ENCODE peak calls at places on chromosomes 11 and 22, in seven cellular contexts. T is activated T-helper 9 cell treated with anti-CD3 and anti-CD28 coated beads, Interleukin-2, amount 50 U/mL, for 16 hours; H is natural killer cell treated with Interleukin-12 subunit alpha and Interleukin-12 subunit beta and Interleukin-15 and Interleukin-18, amount 100 ng/mL, for 72 hours; M is H4; F is left colon; Z is activated T-cell treated with anti-CD3 and anti-CD28 coated beads for 1 hour; V is stimulated activated CD4-positive, alpha-beta T cell treated with anti-CD3 and anti-CD28 coated beads, Interleukin-1b, Interleukin-23, amount 100 ng/mL, for 24 hours. J is an unnamed sample.
A peak's percentile ranks its signal among the peaks of the same experiment; 100 is the strongest.

GRCh38 chr11:101127699-101128570 is 1.7 kb downstream of the PGR start:
- DNase-seq in T (no peak), H (no peak), M (no peak), F (no peak), Z (no peak), V (no peak), J (no peak)

GRCh38 chr11:62494246-62494645 is 52.4 kb downstream of the AHNAK start:
- DNase-seq in T (no peak), H (no peak), M (no peak), F (no peak), Z (no peak), V (no peak), J (no peak)

GRCh38 chr22:37627545-37627944 is 11.9 kb upstream of the SH3BP1 start:
- DNase-seq in T (no peak), H (no peak), M (no peak), F (no peak), Z (peak; percentile 43), V (no peak), J (no peak)

GRCh38 chr11:103384652-103385051 is 275.4 kb downstream of the DYNC2H1 start:
- DNase-seq in T (no peak), H (no peak), M (no peak), F (no peak), Z (no peak), V (no peak), J (no peak)

GRCh38 chr11:8318536-8318935 is 54.9 kb upstream of the LMO1 start:
- DNase-seq in T (no peak), H (no peak), M (no peak), F (no peak), Z (no peak), V (no peak), J (no peak)

GRCh38 chr22:42562684-42563083 is 8.9 kb downstream of the SERHL2 start:
- DNase-seq in T (no peak), H (no peak), M (no peak), F (no peak), Z (no peak), V (no peak), J (no peak)

GRCh38 chr22:40044870-40045834 is 50.4 kb downstream of the FAM83F start:
- DNase-seq in T (peak; percentile 69), H (peak; percentile 86), M (no peak), F (peak; percentile 54), Z (peak; percentile 65), V (peak; percentile 66), J (peak; percentile 75)

GRCh38 chr11:94111241-94111640 is 17.4 kb upstream of the PANX1 start:
- DNase-seq in T (no peak), H (no peak), M (no peak), F (no peak), Z (no peak), V (no peak), J (no peak)

GRCh38 chr11:32115406-32115805 is 24.5 kb downstream of the RCN1 start:
- DNase-seq in T (no peak), H (no peak), M (no peak), F (no peak), Z (no peak), V (no peak), J (no peak)

GRCh38 chr11:72625746-72626636 is 48.2 kb downstream of the PDE2A start:
- DNase-seq in T (no peak), H (no peak), M (no peak), F (peak; percentile 62), Z (no peak), V (no peak), J (no peak)

GRCh38 chr11:27254744-27255446 is 108.1 kb downstream of the CCDC34 start:
- DNase-seq in T (no peak), H (no peak), M (no peak), F (no peak), Z (no peak), V (no peak), J (no peak)

GRCh38 chr11:68037481-68038225 is 1.2 kb upstream of the TCIRG1 start:
- DNase-seq in T (no peak), H (no peak), M (no peak), F (peak; percentile 25), Z (no peak), V (no peak), J (no peak)

GRCh38 chr11:47288066-47288465 is 18.1 kb downstream of the MADD start:
- DNase-seq in T (no peak), H (no peak), M (no peak), F (no peak), Z (no peak), V (no peak), J (no peak)

GRCh38 chr22:46909237-46910030 is 147.0 kb downstream of the TBC1D22A start:
- DNase-seq in T (no peak), H (no peak), M (no peak), F (no peak), Z (no peak), V (no peak), J (no peak)

GRCh38 chr11:126282742-126283591 is at the start of gene TIRAP:
- DNase-seq in T (peak; percentile 46), H (peak; percentile 76), M (no peak), F (peak; percentile 62), Z (peak; percentile 38), V (no peak), J (peak; percentile 67)

GRCh38 chr11:72768581-72768980 is 16.4 kb upstream of the ARAP1 start:
- DNase-seq in T (no peak), H (no peak), M (no peak), F (no peak), Z (no peak), V (no peak), J (no peak)

GRCh38 chr11:38019072-38019775 is 1421.2 kb upstream of the RAG2 start:
- DNase-seq in T (no peak), H (no peak), M (peak; percentile 79), F (no peak), Z (no peak), V (no peak), J (peak; percentile 57)

GRCh38 chr11:2375964-2376551 is 1.1 kb upstream of the CD81 start:
- DNase-seq in T (no peak), H (no peak), M (no peak), F (no peak), Z (no peak), V (no peak), J (peak; percentile 67)

GRCh38 chr22:17638182-17638431 is 450 bp upstream of the BCL2L13 start:
- DNase-seq in T (no peak), H (no peak), M (no peak), F (no peak), Z (no peak), V (no peak), J (no peak)

GRCh38 chr11:61004841-61005240 is 33.4 kb downstream of the CD6 start:
- DNase-seq in T (no peak), H (no peak), M (no peak), F (no peak), Z (no peak), V (no peak), J (no peak)

GRCh38 chr22:48091060-48091650 is 1328.7 kb downstream of the TBC1D22A start:
- DNase-seq in T (no peak), H (no peak), M (no peak), F (peak; percentile 2), Z (no peak), V (no peak), J (no peak)

GRCh38 chr22:29621761-29622526 is 18.5 kb downstream of the NF2 start:
- DNase-seq in T (no peak), H (no peak), M (peak; percentile 50), F (no peak), Z (no peak), V (no peak), J (peak; percentile 96)

GRCh38 chr11:5042091-5042490 is 4.2 kb upstream of the OR52J3 start:
- DNase-seq in T (no peak), H (no peak), M (no peak), F (no peak), Z (no peak), V (no peak), J (no peak)

GRCh38 chr22:49992921-49993648 is 19.5 kb downstream of the IL17REL start:
- DNase-seq in T (peak; percentile 59), H (peak; percentile 75), M (no peak), F (peak; percentile 72), Z (peak; percentile 59), V (peak; percentile 58), J (no peak)

GRCh38 chr11:76700177-76701100 is 29.9 kb upstream of the LRRC32 start:
- DNase-seq in T (no peak), H (no peak), M (peak; percentile 24), F (no peak), Z (no peak), V (no peak), J (peak; percentile 14)

GRCh38 chr22:27381960-27382742 is 419.4 kb downstream of the MN1 start:
- DNase-seq in T (no peak), H (no peak), M (no peak), F (no peak), Z (no peak), V (no peak), J (no peak)

GRCh38 chr11:3106736-3107524 is 49.7 kb upstream of the CARS1 start:
- DNase-seq in T (no peak), H (no peak), M (no peak), F (no peak), Z (no peak), V (no peak), J (no peak)

GRCh38 chr11:58578635-58579191 is at the start of gene ZFP91:
- DNase-seq in T (peak; percentile 95), H (peak; percentile 96), M (peak; percentile 97), F (peak; percentile 98), Z (peak; percentile 95), V (peak; percentile 94), J (peak; percentile 96)

GRCh38 chr11:105870521-105871113 is 151.4 kb downstream of the MSANTD4 start:
- DNase-seq in T (no peak), H (no peak), M (no peak), F (no peak), Z (no peak), V (no peak), J (no peak)

GRCh38 chr11:108933630-108934029 is 268.8 kb downstream of the DDX10 start:
- DNase-seq in T (no peak), H (no peak), M (no peak), F (no peak), Z (no peak), V (no peak), J (no peak)

GRCh38 chr22:45497746-45498145 is 4.9 kb upstream of the FBLN1 start:
- DNase-seq in T (no peak), H (peak; percentile 28), M (no peak), F (no peak), Z (no peak), V (no peak), J (no peak)

GRCh38 chr11:59573216-59573615 is 42.4 kb downstream of the OSBP start:
- DNase-seq in T (no peak), H (no peak), M (no peak), F (no peak), Z (no peak), V (no peak), J (peak; percentile 32)

GRCh38 chr11:119157088-119157487 is 8.2 kb downstream of the ABCG4 start:
- DNase-seq in T (no peak), H (no peak), M (no peak), F (no peak), Z (no peak), V (no peak), J (no peak)

GRCh38 chr11:84398017-84398626 is 1112.0 kb upstream of the CCDC90B start:
- DNase-seq in T (no peak), H (no peak), M (peak; percentile 24), F (no peak), Z (no peak), V (no peak), J (peak; percentile 5)